ENCODE peak calls at places on chromosome 19, in nine cellular contexts. E, D, U, B, G, A, Y, C and R are unnamed samples.

GRCh38 chr19:45934551-45935230 is 20.1 kb upstream of the NANOS2 start:
- DNase-seq in E (no peak), Y (no peak), U (no peak), A (no peak), D (no peak), G (no peak), C (no peak), B (no peak), R (no peak)

GRCh38 chr19:33134571-33135041 is 2.7 kb downstream of the WDR88 start:
- DNase-seq in Y (no peak), E (no peak), U (no peak), B (no peak), C (no peak), A (no peak), G (no peak), D (no peak), R (no peak)

GRCh38 chr19:35061583-35062373 is 20.3 kb downstream of the HPN start:
- DNase-seq in Y (no peak), D (no peak), U (no peak), B (no peak), A (no peak), E (no peak), C (no peak), G (no peak), R (no peak)

GRCh38 chr19:6593651-6594416 is 2.9 kb upstream of the CD70 start:
- DNase-seq in A (no peak), Y (no peak), D (no peak), U (no peak), E (no peak), G (no peak), B (no peak), C (no peak), R (no peak)

GRCh38 chr19:29263305-29264080 is 50.5 kb upstream of the UQCRFS1 start:
- DNase-seq in E (no peak), B (peak; percentile 47), D (no peak), Y (no peak), G (peak; percentile 18), A (peak; percentile 34), U (no peak), C (peak; percentile 11), R (peak; percentile 3)

GRCh38 chr19:17576758-17577532 is 21.5 kb downstream of the COLGALT1 start:
- DNase-seq in C (no peak), E (no peak), G (no peak), U (peak; percentile 87), B (no peak), Y (no peak), A (peak; percentile 84), D (no peak), R (peak; percentile 39)

GRCh38 chr19:6564393-6564792 is 26.6 kb downstream of the CD70 start:
- DNase-seq in A (no peak), C (peak; percentile 18), G (no peak), B (no peak), U (no peak), D (no peak), Y (no peak), E (peak; percentile 14), R (no peak)

GRCh38 chr19:8567522-8568172 is 9.6 kb downstream of the MYO1F start:
- DNase-seq in B (no peak), A (peak; percentile 24), D (no peak), E (no peak), G (no peak), U (no peak), Y (no peak), C (no peak), R (no peak)

GRCh38 chr19:36707134-36707533 is 19.7 kb downstream of the ZNF567 start:
- DNase-seq in A (no peak), C (no peak), G (no peak), B (no peak), Y (no peak), U (no peak), D (no peak), E (no peak), R (no peak)

GRCh38 chr19:52331757-52332156 is 4.3 kb upstream of the ZNF610 start:
- DNase-seq in C (no peak), U (no peak), G (no peak), D (no peak), B (no peak), Y (no peak), A (no peak), E (no peak), R (no peak)
- H3K9me3 ChIP-seq in C (peaks cover 76% of the 10 kb centered on the region), U (peaks cover 26% of the 10 kb centered on the region), G (peaks cover 10% of the 10 kb centered on the region), D (peaks cover 14% of the 10 kb centered on the region), B (peaks cover 94% of the 10 kb centered on the region), Y (peaks cover 62% of the 10 kb centered on the region), A (peaks cover 60% of the 10 kb centered on the region), E (peaks cover 8% of the 10 kb centered on the region), R (peaks cover 4% of the 10 kb centered on the region)

GRCh38 chr19:12162882-12163806 is at the start of gene ZNF136:
- DNase-seq in B (peak; percentile 95), C (peak; percentile 94), E (peak; percentile 96), U (peak; percentile 89), Y (peak; percentile 91), D (peak; percentile 80), A (peak; percentile 96), G (no peak), R (peak; percentile 70)
- TF ChIP-seq POLR2AphosphoS5 in B (peak; percentile 89), C (peak; percentile 86), E (peak; percentile 77), U (peak; percentile 62), Y (peak; percentile 94), D (peak; percentile 94), A (peak; percentile 90), G (peak; percentile 46), R (peak; percentile 84)

GRCh38 chr19:40633207-40633606 is 32.0 kb downstream of the LTBP4 start:
- DNase-seq in D (no peak), A (no peak), U (no peak), Y (no peak), E (no peak), C (peak; percentile 25), G (no peak), B (no peak), R (no peak)
- H3K27ac ChIP-seq in D (no peak overlapping the region), A (no peak overlapping the region), U (no peak overlapping the region), Y (no peak overlapping the region), E (no peak overlapping the region), C (no peak overlapping the region), G (no peak overlapping the region), B (no peak overlapping the region), R (no peak overlapping the region)

GRCh38 chr19:12205296-12205695 is 42.4 kb downstream of the ZNF136 start:
- DNase-seq in U (no peak), E (no peak), B (no peak), Y (no peak), A (no peak), D (no peak), G (no peak), C (no peak), R (no peak)

GRCh38 chr19:12202250-12202649 is 39.4 kb downstream of the ZNF136 start:
- DNase-seq in B (peak; percentile 66), A (peak; percentile 64), C (peak; percentile 56), G (no peak), D (no peak), Y (no peak), U (no peak), E (no peak), R (no peak)

GRCh38 chr19:12208221-12208620 is 45.3 kb downstream of the ZNF136 start:
- DNase-seq in B (no peak), Y (no peak), C (peak; percentile 64), A (no peak), G (no peak), E (no peak), U (no peak), D (no peak), R (no peak)
- H3K9me3 ChIP-seq in B (peaks cover 88% of the 10 kb centered on the region), Y (peaks cover 62% of the 10 kb centered on the region), C (peaks cover 16% of the 10 kb centered on the region), A (peaks cover 48% of the 10 kb centered on the region), G (peaks cover 24% of the 10 kb centered on the region), E (peaks cover 6% of the 10 kb centered on the region), U (peaks cover 26% of the 10 kb centered on the region), D (peaks cover 1% of the 10 kb centered on the region), R (peaks cover 6% of the 10 kb centered on the region)

GRCh38 chr19:39422020-39422419 is 9.6 kb downstream of the PLEKHG2 start:
- DNase-seq in A (no peak), C (no peak), B (no peak), Y (no peak), D (no peak), E (no peak), U (no peak), G (no peak), R (no peak)
- TF ChIP-seq POLR2AphosphoS5 in A (no peak), C (no peak), B (no peak), Y (no peak), D (no peak), E (no peak), U (no peak), G (no peak), R (no peak)